ENCODE peak calls at places on chromosomes 1 and 21, in ten cellular contexts. U is right lobe of liver, K is GM23248, P is PC-3, M is psoas muscle, J is kidney epithelial cell, O is AG04450, G is dorsolateral prefrontal cortex, I is stomach, B is endothelial cell of umbilical vein. R is an unnamed sample.
A peak's percentile ranks its signal among the peaks of the same experiment; 100 is the strongest.

GRCh38 chr1:170790175-170790574 is 126.2 kb downstream of the PRRX1 start:
- DNase-seq in U (no peak), K (no peak), P (no peak), M (no peak), J (no peak), O (no peak), G (no peak), I (no peak), B (no peak), R (no peak)

GRCh38 chr1:40649592-40649930 is 15.9 kb downstream of the RIMS3 start:
- DNase-seq in U (no peak), K (no peak), P (no peak), M (no peak), J (no peak), O (no peak), G (no peak), I (no peak), B (no peak), R (no peak)

GRCh38 chr1:219990782-219991510 is 55.4 kb downstream of the EPRS1 start:
- DNase-seq in U (no peak), K (peak; percentile 70), P (peak; percentile 80), M (no peak), J (no peak), O (no peak), G (no peak), I (no peak), B (peak; percentile 58), R (no peak)

GRCh38 chr1:110048923-110049601 is 14.6 kb downstream of the STRIP1 start:
- DNase-seq in U (no peak), K (no peak), P (no peak), M (no peak), J (no peak), O (no peak), G (no peak), I (peak; percentile 57), B (no peak), R (no peak)

GRCh38 chr1:105005594-105006195 is 1256.0 kb downstream of the AMY1C start:
- DNase-seq in U (no peak), K (no peak), P (no peak), M (no peak), J (no peak), O (no peak), G (no peak), I (no peak), B (no peak), R (no peak)

GRCh38 chr1:85583355-85584263 is 3.0 kb downstream of the CCN1 start:
- DNase-seq in U (no peak), K (no peak), P (peak; percentile 32), M (no peak), J (no peak), O (no peak), G (no peak), I (no peak), B (peak; percentile 50), R (no peak)

GRCh38 chr21:43767980-43768867 is 7.9 kb downstream of the CSTB start:
- DNase-seq in U (no peak), K (peak; percentile 92), P (peak; percentile 96), M (peak; percentile 53), J (peak; percentile 67), O (peak; percentile 24), G (no peak), I (peak; percentile 74), B (peak; percentile 32), R (no peak)

GRCh38 chr1:234545512-234546386 is 64.2 kb downstream of the IRF2BP2 start:
- DNase-seq in U (peak; percentile 48), K (no peak), P (no peak), M (no peak), J (no peak), O (no peak), G (no peak), I (no peak), B (peak; percentile 42), R (no peak)

GRCh38 chr1:163145435-163145834 is 57.3 kb downstream of the RGS5 start:
- DNase-seq in U (no peak), K (no peak), P (no peak), M (no peak), J (no peak), O (no peak), G (no peak), I (no peak), B (no peak), R (no peak)

GRCh38 chr1:2304921-2305681 is 77.0 kb downstream of the SKI start:
- DNase-seq in U (no peak), K (no peak), P (no peak), M (no peak), J (no peak), O (no peak), G (no peak), I (no peak), B (no peak), R (no peak)
- H3K4me3 ChIP-seq in U (no peak overlapping the region), K (no peak overlapping the region), P (no peak overlapping the region), M (no peak overlapping the region), J (no peak overlapping the region), O (no peak overlapping the region), G (no peak overlapping the region), I (no peak overlapping the region), B (no peak overlapping the region), R (no peak overlapping the region)

GRCh38 chr1:114103992-114104391 is 49.7 kb downstream of the SYT6 start:
- DNase-seq in U (no peak), K (no peak), P (no peak), M (no peak), J (no peak), O (no peak), G (no peak), I (no peak), B (no peak), R (no peak)
- H3K27me3 ChIP-seq in U (no peaks in the 10 kb centered on the region), K (peaks cover 59% of the 10 kb centered on the region), P (no peaks in the 10 kb centered on the region), M (no peaks in the 10 kb centered on the region), J (peaks cover 5% of the 10 kb centered on the region), O (peaks cover 10% of the 10 kb centered on the region), G (no peaks in the 10 kb centered on the region), I (no peaks in the 10 kb centered on the region), B (no peaks in the 10 kb centered on the region), R (no peaks in the 10 kb centered on the region)

GRCh38 chr1:17792421-17792820 is 37.3 kb downstream of the ACTL8 start:
- DNase-seq in U (no peak), K (no peak), P (no peak), M (no peak), J (no peak), O (no peak), G (no peak), I (no peak), B (no peak), R (no peak)

GRCh38 chr1:17798011-17798410 is 42.9 kb downstream of the ACTL8 start:
- DNase-seq in U (no peak), K (no peak), P (no peak), M (no peak), J (no peak), O (no peak), G (no peak), I (peak; percentile 8), B (no peak), R (no peak)

GRCh38 chr1:17798799-17799382 is 43.8 kb downstream of the ACTL8 start:
- DNase-seq in U (no peak), K (no peak), P (no peak), M (no peak), J (no peak), O (no peak), G (no peak), I (no peak), B (no peak), R (no peak)

GRCh38 chr1:17795836-17796645 is 40.9 kb downstream of the ACTL8 start:
- DNase-seq in U (no peak), K (no peak), P (no peak), M (no peak), J (no peak), O (no peak), G (no peak), I (no peak), B (no peak), R (no peak)

DNA sequence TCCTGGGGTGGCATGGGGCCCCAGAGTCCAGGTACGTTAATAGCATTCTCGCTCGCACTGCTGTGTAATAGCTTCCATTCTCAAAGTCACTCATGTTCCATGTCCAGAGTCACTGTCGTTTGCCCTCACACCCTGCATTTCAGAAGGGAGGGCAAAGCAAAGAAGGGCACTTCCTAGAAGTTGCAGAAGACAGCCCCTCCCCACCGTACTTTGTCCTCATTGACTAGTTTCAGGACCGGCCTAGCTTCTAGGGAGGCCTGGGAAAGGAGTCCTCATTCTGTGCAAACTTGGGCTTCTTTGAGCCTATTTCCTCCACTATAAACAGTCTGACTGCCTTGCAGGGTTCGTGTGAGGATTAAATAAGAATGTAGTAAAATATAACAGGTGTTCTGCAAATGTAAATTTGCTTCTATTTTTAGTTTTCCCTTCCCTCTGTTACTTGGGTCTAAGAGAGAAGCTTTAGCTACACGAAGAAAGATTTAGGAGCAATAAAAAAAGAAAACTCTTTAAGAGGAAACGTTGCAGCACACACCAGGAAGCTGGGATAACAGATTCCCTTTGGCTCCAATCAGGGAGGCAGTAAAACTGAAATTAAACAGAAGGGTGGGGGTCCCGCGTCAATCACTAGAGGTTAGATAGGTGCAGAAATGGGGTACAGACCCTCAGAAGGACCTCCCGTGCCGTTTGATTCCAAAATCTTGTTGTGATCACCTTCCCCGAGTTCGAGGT is 40.1 kb downstream of the ACTL8 start:
- DNase-seq in U (no peak), K (no peak), P (no peak), M (no peak), J (no peak), O (no peak), G (no peak), I (no peak), B (no peak), R (no peak)
- H3K4me3 ChIP-seq in U (no peak overlapping the region), K (no peak overlapping the region), P (no peak overlapping the region), M (no peak overlapping the region), J (no peak overlapping the region), O (no peak overlapping the region), G (no peak overlapping the region), I (no peak overlapping the region), B (no peak overlapping the region), R (no peak overlapping the region)

GRCh38 chr1:159799446-159799985 is 2.6 kb upstream of the FCRL6 start:
- DNase-seq in U (no peak), K (peak; percentile 31), P (no peak), M (no peak), J (peak; percentile 21), O (no peak), G (no peak), I (no peak), B (no peak), R (no peak)

GRCh38 chr1:159803946-159804695 is 2.0 kb downstream of the FCRL6 start:
- DNase-seq in U (no peak), K (no peak), P (no peak), M (no peak), J (no peak), O (no peak), G (no peak), I (no peak), B (no peak), R (no peak)

GRCh38 chr1:159800177-159800935 is 1.8 kb upstream of the FCRL6 start:
- DNase-seq in U (no peak), K (peak; percentile 34), P (peak; percentile 19), M (no peak), J (no peak), O (no peak), G (no peak), I (no peak), B (no peak), R (no peak)

GRCh38 chr1:159804924-159805323 is 2.8 kb downstream of the FCRL6 start:
- DNase-seq in U (no peak), K (peak; percentile 46), P (peak; percentile 72), M (no peak), J (no peak), O (no peak), G (no peak), I (no peak), B (no peak), R (no peak)

DNA sequence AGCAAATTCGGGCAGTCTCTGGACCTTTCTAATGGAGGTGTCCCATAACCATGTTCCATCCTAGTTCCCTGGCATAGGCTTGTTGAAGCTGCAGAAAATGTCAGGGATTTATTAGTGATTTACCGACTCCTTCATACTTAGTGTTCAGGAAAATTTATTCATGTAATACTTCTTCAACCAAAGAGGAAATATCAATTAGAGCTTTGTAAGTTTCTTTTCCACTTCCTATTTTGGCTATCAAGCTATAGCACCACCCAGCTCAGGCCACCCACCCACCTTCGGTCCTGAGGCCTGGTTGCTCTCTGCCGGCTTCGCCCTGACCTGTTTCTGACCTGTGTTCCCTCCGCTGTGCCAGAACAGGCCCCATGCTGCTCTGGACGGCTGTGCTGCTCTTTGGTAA is at the start of gene FCRL6:
- DNase-seq in U (no peak), K (no peak), P (no peak), M (no peak), J (no peak), O (no peak), G (no peak), I (no peak), B (no peak), R (no peak)
- H3K27me3 ChIP-seq in U (no peaks in the 10 kb centered on the region), K (no peaks in the 10 kb centered on the region), P (peaks cover 7% of the 10 kb centered on the region), M (no peaks in the 10 kb centered on the region), J (no peaks in the 10 kb centered on the region), O (peaks cover 13% of the 10 kb centered on the region), G (no peaks in the 10 kb centered on the region), I (peaks cover under 1% of the 10 kb centered on the region), B (no peaks in the 10 kb centered on the region), R (no peaks in the 10 kb centered on the region)